ENCODE peak calls at places on chromosome 1, in four cellular contexts. O is H1, V is K562, L is GM12878. H is an unnamed sample.

GRCh38 chr1:178465011-178465410 is 31.8 kb downstream of the CLEC20A start:
- DNase-seq in O (no peak), V (no peak), L (no peak), H (no peak)

GRCh38 chr1:21764615-21765423 is 18.1 kb downstream of the USP48 start:
- DNase-seq in O (no peak), V (peak), L (no peak), H (no peak)

GRCh38 chr1:81689531-81689941 is 111.2 kb upstream of the ADGRL2 start:
- DNase-seq in O (no peak), V (no peak), L (no peak), H (no peak)

GRCh38 chr1:40880813-40881549 is 18.8 kb upstream of the CITED4 start:
- DNase-seq in O (no peak), V (no peak), L (no peak), H (no peak)

GRCh38 chr1:153488731-153489130 is 28.3 kb upstream of the S100A7 start:
- DNase-seq in O (no peak), V (no peak), L (no peak), H (no peak)

GRCh38 chr1:106447466-106447865 is 609.0 kb upstream of the PRMT6 start:
- DNase-seq in O (no peak), V (no peak), L (no peak), H (no peak)

GRCh38 chr1:44485229-44485932 is 80.3 kb downstream of the RNF220 start:
- DNase-seq in O (no peak), V (peak), L (no peak), H (no peak)

GRCh38 chr1:3439346-3439745 is 15.1 kb upstream of the ARHGEF16 start:
- DNase-seq in O (no peak), V (no peak), L (no peak), H (no peak)

GRCh38 chr1:108803548-108803947 is 53.3 kb downstream of the AKNAD1 start:
- DNase-seq in O (no peak), V (no peak), L (no peak), H (no peak)

DNA sequence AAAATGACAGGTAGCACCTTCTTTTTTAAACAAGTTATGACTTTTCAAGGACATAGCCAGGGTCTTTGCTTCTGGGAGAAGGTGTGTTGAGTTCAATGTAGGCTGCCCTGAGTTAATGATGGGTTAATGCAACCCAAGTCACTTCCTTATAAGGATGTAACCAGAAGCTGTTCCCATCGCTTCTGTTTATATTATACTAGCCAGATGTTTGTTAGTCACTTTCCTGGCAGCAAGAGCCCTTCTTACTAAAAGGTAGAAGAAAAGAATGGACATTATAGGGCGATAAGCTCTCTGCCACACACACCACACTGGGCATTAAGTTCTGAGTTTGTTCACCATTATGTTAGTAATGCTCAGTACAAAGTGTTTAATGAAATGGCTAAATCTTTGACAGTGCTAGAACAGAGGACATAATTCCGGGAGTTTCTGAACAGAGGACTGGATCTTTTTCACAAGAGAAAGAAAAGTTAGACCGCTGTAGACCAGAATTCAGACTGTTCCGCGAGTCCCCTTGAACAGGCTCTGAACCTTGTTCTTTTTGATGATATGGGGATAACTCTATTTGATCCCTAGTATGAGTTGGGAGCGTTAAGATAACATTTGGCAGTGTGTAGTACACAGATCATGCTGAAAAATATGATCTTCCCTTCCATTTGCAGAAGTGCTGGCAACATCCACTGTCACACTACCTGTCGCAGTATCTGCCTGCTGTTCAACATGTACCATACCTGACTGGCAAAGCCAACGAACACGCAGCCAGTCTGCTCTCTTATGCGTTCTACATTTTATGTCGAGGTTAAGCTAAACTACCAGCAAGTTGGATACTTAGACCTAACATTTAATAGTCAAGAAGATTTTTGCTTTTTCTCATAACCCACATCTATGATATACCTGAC is 41.0 kb downstream of the DEGS1 start:
- DNase-seq in O (no peak), V (no peak), L (no peak), H (no peak)
- TF ChIP-seq KDM1A in O (no peak), V (no peak), L (no peak), H (no peak)

GRCh38 chr1:183604048-183604808 is 14.0 kb upstream of the NCF2 start:
- DNase-seq in O (peak), V (peak), L (peak), H (no peak)
- TF ChIP-seq ATF3 in O (no peak), V (peak), L (no peak), H (no peak)

GRCh38 chr1:160567858-160568682 is 11.2 kb downstream of the CD84 start:
- DNase-seq in O (no peak), V (peak), L (no peak), H (no peak)
- TF ChIP-seq KDM1A in O (no peak), V (no peak), L (no peak), H (no peak)

GRCh38 chr1:72845342-72845741 is 563.0 kb upstream of the NEGR1 start:
- DNase-seq in O (no peak), V (no peak), L (no peak), H (peak)
- TF ChIP-seq ATF3 in O (no peak), V (no peak), L (no peak), H (no peak)

GRCh38 chr1:72892461-72892860 is 610.1 kb upstream of the NEGR1 start:
- DNase-seq in O (no peak), V (no peak), L (no peak), H (no peak)
- TF ChIP-seq KDM1A in O (no peak), V (no peak), L (no peak), H (no peak)

GRCh38 chr1:89905391-89906058 is 84.7 kb downstream of the LRRC8D start:
- DNase-seq in O (no peak), V (no peak), L (no peak), H (no peak)
- TF ChIP-seq ATF3 in O (no peak), V (no peak), L (no peak), H (no peak)

GRCh38 chr1:207021139-207021861 is 11.3 kb downstream of the C1orf116 start:
- DNase-seq in O (no peak), V (peak), L (no peak), H (peak)

GRCh38 chr1:207021876-207022596 is 10.5 kb downstream of the C1orf116 start:
- DNase-seq in O (no peak), V (no peak), L (no peak), H (no peak)

GRCh38 chr1:207019161-207019560 is 13.4 kb downstream of the C1orf116 start:
- DNase-seq in O (no peak), V (no peak), L (no peak), H (no peak)

GRCh38 chr1:207020016-207020708 is 12.4 kb downstream of the C1orf116 start:
- DNase-seq in O (no peak), V (peak), L (no peak), H (peak)

DNA sequence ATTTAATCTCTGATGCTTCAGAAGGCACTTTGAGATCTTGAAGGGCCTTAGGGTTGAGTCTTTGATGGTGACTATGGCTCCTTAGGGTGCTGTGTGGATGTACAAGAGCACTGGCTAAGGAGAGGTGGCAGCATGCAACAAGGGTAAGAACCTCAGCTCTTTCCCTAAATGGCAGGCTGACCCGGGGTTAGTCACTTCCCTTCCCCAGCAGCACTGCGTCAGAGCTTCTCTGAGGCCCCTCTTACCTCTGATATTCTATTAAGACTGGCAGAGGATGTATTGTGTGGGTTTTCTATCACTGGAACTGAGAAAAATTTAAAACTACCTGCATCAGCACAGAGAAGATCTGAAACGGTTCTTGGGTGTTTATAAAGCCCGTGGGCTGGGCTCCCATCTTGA is 11.8 kb downstream of the C1orf116 start:
- DNase-seq in O (no peak), V (no peak), L (no peak), H (no peak)
- TF ChIP-seq KDM1A in O (no peak), V (no peak), L (no peak), H (no peak)

GRCh38 chr1:168441745-168442144 is 102.1 kb downstream of the XCL2 start:
- DNase-seq in O (no peak), V (no peak), L (no peak), H (no peak)
- TF ChIP-seq ATF3 in O (no peak), V (no peak), L (no peak), H (no peak)

DNA sequence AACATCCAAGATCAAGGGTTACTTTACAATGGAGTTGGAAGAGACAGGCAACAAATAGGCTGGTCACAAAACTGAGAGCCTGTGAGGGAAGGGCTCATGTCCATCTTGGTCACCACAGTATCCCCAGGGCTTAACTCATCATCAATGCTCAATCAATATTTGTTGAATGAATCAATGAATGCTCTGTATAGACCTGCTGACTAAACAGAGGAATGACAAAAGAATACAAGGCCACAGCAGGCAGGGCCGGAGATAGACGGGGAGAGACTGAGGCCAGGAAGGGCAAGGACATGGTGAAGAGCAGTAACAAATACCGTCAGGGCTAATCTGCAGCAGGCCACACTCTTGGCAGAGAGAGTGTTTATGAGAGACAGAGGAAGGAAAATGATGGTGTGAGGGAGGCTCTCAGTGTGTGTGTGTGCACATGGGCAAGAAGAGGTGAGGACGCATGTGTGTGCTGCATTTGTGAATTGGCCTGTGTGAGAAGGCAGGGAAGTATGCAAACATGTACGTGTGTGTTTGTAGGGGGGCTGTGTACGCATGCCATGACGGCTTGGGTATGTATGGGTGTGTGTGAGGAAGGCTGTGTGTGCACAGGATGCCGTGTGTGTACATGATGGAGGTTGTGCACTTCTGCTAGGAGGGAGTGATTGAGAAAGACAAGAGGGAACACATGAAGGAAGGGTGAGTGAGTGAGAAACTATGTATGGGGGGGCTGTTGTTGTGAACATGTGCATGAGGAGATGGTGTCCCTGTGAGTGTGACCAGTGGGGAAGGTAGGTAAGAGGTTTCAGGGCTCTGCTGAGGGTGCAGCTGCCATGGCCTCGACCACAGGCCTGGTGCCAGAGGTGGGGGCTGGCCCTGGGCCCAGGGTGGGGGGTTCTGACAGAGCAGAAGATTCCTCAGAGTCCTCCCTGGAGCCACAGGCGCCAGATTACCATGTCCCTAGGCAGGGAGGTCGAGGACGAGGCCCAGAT is 15.4 kb downstream of the AHDC1 start:
- DNase-seq in O (no peak), V (no peak), L (no peak), H (no peak)
- TF ChIP-seq KDM1A in O (no peak), V (no peak), L (no peak), H (no peak)